ENCODE peak calls at places on chromosome X, in four cellular contexts. U, Q, R and O are unnamed samples.

GRCh38 chrX:590666-591065 is 39.9 kb upstream of the SHOX start:
- DNase-seq in U (no peak), Q (no peak), R (no peak), O (no peak)

GRCh38 chrX:98448524-98448923 is 1564.8 kb downstream of the RPA4 start:
- DNase-seq in U (no peak), Q (no peak), R (no peak), O (no peak)

GRCh38 chrX:21932277-21932996 is 8.1 kb upstream of the SMS start:
- DNase-seq in U (peak), Q (no peak), R (no peak), O (peak)

GRCh38 chrX:17465201-17465600 is 90.2 kb downstream of the NHS start:
- DNase-seq in U (no peak), Q (no peak), R (no peak), O (no peak)

GRCh38 chrX:153438522-153438921 is 7.3 kb downstream of the TREX2 start:
- DNase-seq in U (peak), Q (no peak), R (no peak), O (no peak)

GRCh38 chrX:104104676-104105075 is 7.6 kb upstream of the ZCCHC18 start:
- DNase-seq in U (no peak), Q (no peak), R (no peak), O (no peak)

GRCh38 chrX:138775501-138775900 is 64.0 kb upstream of the FGF13 start:
- DNase-seq in U (peak), Q (no peak), R (no peak), O (no peak)

GRCh38 chrX:13212191-13212651 is 107.6 kb downstream of the ATXN3L start:
- DNase-seq in U (no peak), Q (no peak), R (no peak), O (no peak)

GRCh38 chrX:105876658-105877057 is 54.3 kb downstream of the NRK start:
- DNase-seq in U (peak), Q (no peak), R (no peak), O (no peak)

GRCh38 chrX:47030339-47030738 is 47.9 kb upstream of the RGN start:
- DNase-seq in U (peak), Q (peak), R (peak), O (peak)

GRCh38 chrX:8748855-8749254 is 16.9 kb upstream of the ANOS1 start:
- DNase-seq in U (peak), Q (no peak), R (no peak), O (no peak)

GRCh38 chrX:19544693-19545305 is 29.5 kb upstream of the MAP3K15 start:
- DNase-seq in U (peak), Q (peak), R (peak), O (no peak)

GRCh38 chrX:119661486-119661885 is 31.5 kb downstream of the SEPTIN6 start:
- DNase-seq in U (no peak), Q (no peak), R (no peak), O (no peak)

GRCh38 chrX:38991656-38992558 is 190.6 kb downstream of the MID1IP1 start:
- DNase-seq in U (no peak), Q (no peak), R (no peak), O (no peak)

GRCh38 chrX:13487731-13488505 is 81.5 kb upstream of the EGFL6 start:
- DNase-seq in U (peak), Q (peak), R (peak), O (peak)